ENCODE peak calls at places on chromosomes 5 and 9, in ten cellular contexts. G is lower leg skin; R is colonic mucosa; J is CD4-positive, alpha-beta T cell; Z is WTC11; K is nephron progenitor cell; M is AG09319; S is cardiac fibroblast; O is heart left ventricle; P is neural progenitor cell. X is an unnamed sample.

GRCh38 chr5:141940695-141941271 is 17.1 kb downstream of the DELE1 start:
- DNase-seq in G (no peak), R (no peak), J (no peak), Z (no peak), K (no peak), M (no peak), S (peak; percentile 24), O (no peak), P (no peak), X (no peak)

GRCh38 chr9:135240222-135240621 is 152.8 kb downstream of the OLFM1 start:
- DNase-seq in G (no peak), R (no peak), J (no peak), Z (no peak), K (no peak), M (no peak), S (no peak), O (peak; percentile 14), P (no peak), X (no peak)

GRCh38 chr5:134188092-134188491 is 11.3 kb upstream of the SKP1 start:
- DNase-seq in G (no peak), R (no peak), J (no peak), Z (no peak), K (no peak), M (no peak), S (no peak), O (no peak), P (no peak), X (no peak)

GRCh38 chr9:121636411-121636865 is 15.0 kb upstream of the DAB2IP start:
- DNase-seq in G (peak; percentile 77), R (no peak), J (no peak), Z (no peak), K (no peak), M (no peak), S (peak; percentile 66), O (no peak), P (no peak), X (no peak)

GRCh38 chr5:86465052-86465838 is 152.5 kb upstream of the COX7C start:
- DNase-seq in G (no peak), R (no peak), J (no peak), Z (no peak), K (no peak), M (no peak), S (no peak), O (no peak), P (no peak), X (no peak)

GRCh38 chr5:132274050-132274869 is 16.8 kb downstream of the PDLIM4 start:
- DNase-seq in G (no peak), R (peak; percentile 71), J (no peak), Z (no peak), K (no peak), M (no peak), S (no peak), O (no peak), P (no peak), X (no peak)

GRCh38 chr5:61159841-61160240 is 2.4 kb downstream of the SMIM15 start:
- DNase-seq in G (no peak), R (no peak), J (no peak), Z (no peak), K (no peak), M (no peak), S (peak; percentile 37), O (no peak), P (no peak), X (no peak)

GRCh38 chr5:127985811-127986325 is 97.7 kb upstream of the SLC12A2 start:
- DNase-seq in G (no peak), R (no peak), J (no peak), Z (no peak), K (no peak), M (no peak), S (no peak), O (no peak), P (no peak), X (no peak)

GRCh38 chr5:33549982-33550567 is 109.3 kb downstream of the TARS1 start:
- DNase-seq in G (no peak), R (no peak), J (no peak), Z (no peak), K (no peak), M (no peak), S (no peak), O (no peak), P (no peak), X (no peak)

GRCh38 chr5:42579320-42579719 is 156.1 kb downstream of the GHR start:
- DNase-seq in G (no peak), R (no peak), J (no peak), Z (no peak), K (no peak), M (no peak), S (no peak), O (no peak), P (no peak), X (no peak)

GRCh38 chr5:95958308-95959014 is 3.2 kb downstream of the ELL2 start:
- DNase-seq in G (no peak), R (no peak), J (no peak), Z (no peak), K (no peak), M (no peak), S (peak; percentile 33), O (no peak), P (no peak), X (no peak)

GRCh38 chr5:91632871-91633270 is 249.8 kb upstream of the ARRDC3 start:
- DNase-seq in G (no peak), R (no peak), J (no peak), Z (no peak), K (no peak), M (no peak), S (no peak), O (no peak), P (peak; percentile 79), X (no peak)

GRCh38 chr5:91635950-91636349 is 252.8 kb upstream of the ARRDC3 start:
- DNase-seq in G (no peak), R (no peak), J (no peak), Z (no peak), K (no peak), M (no peak), S (no peak), O (no peak), P (no peak), X (no peak)

GRCh38 chr5:91638010-91638409 is 254.9 kb upstream of the ARRDC3 start:
- DNase-seq in G (no peak), R (no peak), J (no peak), Z (no peak), K (no peak), M (no peak), S (no peak), O (no peak), P (no peak), X (no peak)

GRCh38 chr5:91639744-91640143 is 256.6 kb upstream of the ARRDC3 start:
- DNase-seq in G (no peak), R (no peak), J (no peak), Z (no peak), K (no peak), M (no peak), S (no peak), O (no peak), P (no peak), X (no peak)

DNA sequence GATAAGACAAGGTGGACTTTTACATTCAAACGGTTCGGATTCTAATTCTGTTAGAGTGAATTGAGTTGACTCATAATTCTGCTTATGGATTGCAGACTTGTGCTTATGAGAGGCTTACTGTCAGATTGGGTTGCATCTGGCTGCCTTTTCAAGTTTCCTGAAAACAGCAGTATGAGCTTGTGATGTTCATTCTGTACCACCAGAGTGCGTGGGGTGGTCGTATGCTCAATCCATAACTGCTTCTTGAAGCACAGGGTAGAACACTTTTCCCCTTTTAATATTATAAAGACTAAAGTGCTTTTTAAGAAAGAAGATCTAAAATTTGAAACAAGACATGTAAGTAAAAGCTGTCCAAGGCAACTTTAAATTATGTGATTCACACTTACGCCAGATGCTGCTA is 253.2 kb upstream of the ARRDC3 start:
- DNase-seq in G (no peak), R (no peak), J (no peak), Z (no peak), K (no peak), M (no peak), S (no peak), O (no peak), P (peak; percentile 15), X (no peak)
- TF ChIP-seq CTCF in G (no peak), R (no peak), J (no peak), Z (no peak), K (peak; percentile 28), M (no peak), S (no peak), O (no peak), P (peak; percentile 37), X (peak; percentile 49)

DNA sequence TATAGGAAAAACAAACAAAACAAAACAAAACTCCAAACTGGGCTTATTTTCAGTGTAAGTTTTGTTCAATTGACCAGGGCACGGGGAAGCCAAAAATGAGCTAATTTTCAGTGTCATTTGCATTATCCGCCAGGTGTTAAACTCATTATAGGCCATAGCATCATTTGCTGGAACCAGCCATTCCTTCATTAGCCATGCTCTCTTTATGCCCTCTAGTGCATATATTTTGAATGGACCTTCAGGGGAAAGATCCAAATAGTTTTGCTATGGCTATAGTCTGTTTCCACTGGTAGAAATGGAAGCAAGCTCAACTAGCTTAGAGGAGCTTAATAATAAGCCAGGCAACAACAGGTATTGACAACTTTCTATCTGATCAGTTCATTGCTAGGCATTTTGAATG is 1205.3 kb upstream of the DMAC1 start:
- DNase-seq in G (no peak), R (no peak), J (no peak), Z (no peak), K (no peak), M (no peak), S (no peak), O (no peak), P (peak; percentile 5), X (no peak)
- TF ChIP-seq CTCF in G (no peak), R (no peak), J (no peak), Z (no peak), K (no peak), M (no peak), S (no peak), O (no peak), P (peak; percentile 31), X (peak; percentile 33)

GRCh38 chr9:129253820-129254381 is 75.8 kb upstream of the IER5L start:
- DNase-seq in G (no peak), R (no peak), J (no peak), Z (no peak), K (peak; percentile 36), M (no peak), S (peak; percentile 67), O (peak; percentile 85), P (peak; percentile 38), X (no peak)
- TF ChIP-seq CTCF in G (no peak), R (no peak), J (no peak), Z (no peak), K (no peak), M (no peak), S (no peak), O (no peak), P (no peak), X (no peak)

GRCh38 chr9:113783475-113783874 is 92.6 kb upstream of the ZNF618 start:
- DNase-seq in G (no peak), R (no peak), J (no peak), Z (no peak), K (no peak), M (no peak), S (no peak), O (no peak), P (no peak), X (no peak)

GRCh38 chr9:113785334-113785733 is 90.8 kb upstream of the ZNF618 start:
- DNase-seq in G (no peak), R (no peak), J (no peak), Z (no peak), K (no peak), M (no peak), S (no peak), O (no peak), P (no peak), X (peak; percentile 42)

GRCh38 chr9:113793558-113793957 is 82.6 kb upstream of the ZNF618 start:
- DNase-seq in G (no peak), R (no peak), J (no peak), Z (no peak), K (no peak), M (no peak), S (no peak), O (no peak), P (no peak), X (peak; percentile 39)

GRCh38 chr9:113787871-113788270 is 88.2 kb upstream of the ZNF618 start:
- DNase-seq in G (no peak), R (no peak), J (no peak), Z (peak; percentile 54), K (no peak), M (no peak), S (no peak), O (no peak), P (peak; percentile 56), X (no peak)
- TF ChIP-seq CTCF in G (no peak), R (no peak), J (no peak), Z (no peak), K (peak; percentile 11), M (no peak), S (no peak), O (no peak), P (peak; percentile 44), X (peak; percentile 17)